ENCODE peak calls at places on chromosome 16, in four cellular contexts. One of them, this sample, is unnamed. For H3K27me3, the result is how much of the 10 kb centered on the place peaks cover.

GRCh38 chr16:69482410-69482951 is 58.1 kb downstream of the CYB5B start:
- DNase-seq in H1: no peak
- DNase-seq in K562: no peak
- DNase-seq in GM12878: no peak
- DNase-seq in this sample: no peak

GRCh38 chr16:74627506-74628220 is 20.7 kb upstream of the GLG1 start:
- DNase-seq in H1: no peak
- DNase-seq in K562: no peak
- DNase-seq in GM12878: no peak
- DNase-seq in this sample: no peak

GRCh38 chr16:20612551-20613470 is 36.6 kb upstream of the ACSM2B start:
- DNase-seq in H1: no peak
- DNase-seq in K562: no peak
- DNase-seq in GM12878: no peak
- DNase-seq in this sample: no peak

GRCh38 chr16:22320572-22321339 is 23.5 kb downstream of the POLR3E start:
- DNase-seq in H1: no peak
- DNase-seq in K562: no peak
- DNase-seq in GM12878: no peak
- DNase-seq in this sample: no peak

GRCh38 chr16:70438325-70438982 is 446 bp downstream of the ST3GAL2 start:
- DNase-seq in H1: no peak
- DNase-seq in K562: peak
- DNase-seq in GM12878: no peak
- DNase-seq in this sample: no peak

GRCh38 chr16:66167564-66168291 is 198.8 kb upstream of the CDH5 start:
- DNase-seq in H1: no peak
- DNase-seq in K562: no peak
- DNase-seq in GM12878: no peak
- DNase-seq in this sample: no peak

GRCh38 chr16:1639282-1639681 is 27.1 kb downstream of the CRAMP1 start:
- DNase-seq in H1: no peak
- DNase-seq in K562: no peak
- DNase-seq in GM12878: no peak
- DNase-seq in this sample: no peak

GRCh38 chr16:1153480-1154160 is 714 bp downstream of the CACNA1H start:
- DNase-seq in H1: no peak
- DNase-seq in K562: peak
- DNase-seq in GM12878: no peak
- DNase-seq in this sample: no peak

GRCh38 chr16:67659675-67660563 is at the start of gene ACD:
- DNase-seq in H1: no peak
- DNase-seq in K562: peak
- DNase-seq in GM12878: peak
- DNase-seq in this sample: peak

GRCh38 chr16:3534126-3534525 is 33.3 kb downstream of the CLUAP1 start:
- DNase-seq in H1: no peak
- DNase-seq in K562: no peak
- DNase-seq in GM12878: no peak
- DNase-seq in this sample: no peak

GRCh38 chr16:72989203-72989991 is 58.5 kb downstream of the ZFHX3 start:
- DNase-seq in H1: no peak
- DNase-seq in K562: no peak
- DNase-seq in GM12878: no peak
- DNase-seq in this sample: peak

DNA sequence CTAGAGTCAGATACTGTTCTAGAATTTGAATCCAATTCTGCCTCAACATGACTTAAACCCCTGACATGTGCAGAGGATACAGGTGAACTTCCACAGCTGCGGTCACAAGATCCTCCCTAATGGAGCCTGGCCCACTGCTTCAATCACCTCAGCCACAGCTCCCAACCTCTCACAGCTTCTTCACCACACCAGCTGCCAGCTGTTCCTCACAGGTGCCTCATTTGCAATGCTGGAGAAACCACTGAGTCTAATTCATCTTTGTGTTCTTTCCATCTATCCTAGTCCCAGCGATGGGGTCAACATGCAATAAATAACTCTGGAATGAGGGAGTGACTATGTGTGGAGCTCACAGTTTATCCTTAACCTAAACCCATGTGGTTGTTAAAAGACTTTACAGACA is 72.0 kb upstream of the MAF start:
- DNase-seq in H1: no peak
- DNase-seq in K562: no peak
- DNase-seq in GM12878: no peak
- DNase-seq in this sample: no peak
- TF ChIP-seq EGR1 in H1: no peak
- TF ChIP-seq EGR1 in K562: no peak
- TF ChIP-seq EGR1 in GM12878: no peak
- TF ChIP-seq EGR1 in this sample: no peak

DNA sequence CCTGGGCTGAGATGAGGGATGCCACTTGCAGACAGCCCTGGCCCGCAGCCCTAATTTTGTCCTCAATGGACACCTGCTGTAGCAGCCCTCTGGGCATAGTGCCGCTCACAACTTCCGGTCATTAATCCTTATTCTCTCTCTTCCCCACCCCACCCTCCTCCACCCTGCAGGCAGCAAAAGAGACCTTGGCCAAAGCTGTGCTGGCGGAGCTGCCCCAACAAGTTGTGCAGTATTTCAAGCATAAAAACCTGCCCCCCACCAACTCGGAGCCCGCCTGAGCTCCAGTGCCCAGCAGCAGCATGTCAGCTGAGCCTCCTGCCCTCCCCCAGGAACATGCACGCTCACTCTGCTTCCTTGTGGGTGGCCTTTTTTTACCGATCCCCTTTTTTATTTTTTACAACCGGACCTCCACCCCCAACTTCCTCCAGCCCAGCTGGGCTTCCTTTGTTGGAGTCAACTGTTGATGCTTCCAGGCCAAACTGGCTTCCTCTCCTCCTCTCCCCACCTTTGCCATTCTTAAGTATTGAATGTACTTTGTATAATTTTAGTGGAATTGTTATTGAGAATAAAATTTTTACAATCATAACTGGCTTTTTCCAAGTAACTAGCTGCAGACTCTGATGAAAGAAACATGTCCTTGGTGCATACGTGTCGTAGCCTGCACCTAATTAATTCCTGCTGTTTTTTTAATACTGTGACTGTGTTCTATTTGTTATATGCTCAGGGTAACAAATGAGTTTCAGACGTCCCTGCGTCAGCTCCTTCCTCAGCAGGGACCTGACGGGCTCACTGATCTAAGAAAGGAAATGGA is 38.3 kb downstream of the PSME3IP1 start:
- DNase-seq in H1: no peak
- DNase-seq in K562: no peak
- DNase-seq in GM12878: no peak
- DNase-seq in this sample: no peak
- TF ChIP-seq CEBPB in H1: no peak
- TF ChIP-seq CEBPB in K562: no peak
- TF ChIP-seq CEBPB in GM12878: no peak
- TF ChIP-seq CEBPB in this sample: no peak

DNA sequence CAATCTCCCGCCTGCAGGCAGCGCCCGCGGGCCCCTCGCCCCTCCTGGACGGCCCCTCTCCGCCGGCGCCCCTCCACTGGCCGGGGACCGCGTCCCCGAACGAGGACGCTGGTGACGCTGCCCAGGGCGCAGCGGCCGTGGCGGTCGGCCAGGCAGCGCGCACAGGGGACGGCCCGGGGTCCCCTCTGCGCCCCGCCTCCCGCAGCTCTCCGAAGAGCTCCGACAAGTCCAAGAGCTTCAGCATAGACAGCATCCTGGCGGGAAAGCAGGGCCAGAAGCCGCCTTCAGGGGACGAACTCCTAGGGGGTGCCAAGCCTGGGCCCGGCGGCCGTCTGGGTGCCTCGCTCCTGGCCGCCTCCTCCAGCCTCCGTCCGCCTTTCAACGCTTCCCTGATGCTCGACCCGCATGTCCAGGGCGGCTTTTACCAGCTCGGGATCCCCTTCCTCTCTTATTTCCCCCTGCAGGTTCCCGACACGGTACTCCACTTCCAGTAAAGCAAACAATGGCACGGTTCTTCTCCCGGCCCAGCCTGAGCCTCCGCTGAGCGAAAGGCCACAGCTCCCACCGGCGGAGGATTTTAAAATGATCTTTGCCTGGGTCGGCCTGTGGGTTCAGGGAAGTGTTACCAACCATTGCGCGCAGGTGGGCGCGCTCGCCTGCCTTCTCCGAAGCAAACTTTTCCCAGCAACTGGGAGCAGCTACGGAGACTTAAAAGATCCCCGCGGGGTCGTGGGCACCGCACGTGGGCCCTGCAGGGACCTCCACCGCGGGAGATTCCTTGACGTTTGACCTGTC is 1.1 kb downstream of the FOXL1 start:
- DNase-seq in H1: no peak
- DNase-seq in K562: no peak
- DNase-seq in GM12878: no peak
- DNase-seq in this sample: no peak
- H3K27me3 ChIP-seq in H1: half or more
- H3K27me3 ChIP-seq in K562: half or more
- H3K27me3 ChIP-seq in GM12878: under half
- H3K27me3 ChIP-seq in this sample: under half

GRCh38 chr16:8924214-8924613 is 39.5 kb downstream of the USP7 start:
- DNase-seq in H1: no peak
- DNase-seq in K562: no peak
- DNase-seq in GM12878: no peak
- DNase-seq in this sample: no peak
- TF ChIP-seq EGR1 in H1: no peak
- TF ChIP-seq EGR1 in K562: no peak
- TF ChIP-seq EGR1 in GM12878: no peak
- TF ChIP-seq EGR1 in this sample: no peak

GRCh38 chr16:27966756-27967155 is 96.8 kb downstream of the GSG1L start:
- DNase-seq in H1: no peak
- DNase-seq in K562: peak
- DNase-seq in GM12878: no peak
- DNase-seq in this sample: no peak
- TF ChIP-seq CEBPB in H1: no peak
- TF ChIP-seq CEBPB in K562: no peak
- TF ChIP-seq CEBPB in GM12878: no peak
- TF ChIP-seq CEBPB in this sample: no peak

GRCh38 chr16:85854935-85855334 is 44.0 kb upstream of the IRF8 start:
- DNase-seq in H1: no peak
- DNase-seq in K562: no peak
- DNase-seq in GM12878: no peak
- DNase-seq in this sample: no peak
- H3K27me3 ChIP-seq in H1: under half
- H3K27me3 ChIP-seq in K562: under half
- H3K27me3 ChIP-seq in GM12878: under half
- H3K27me3 ChIP-seq in this sample: under half